ENCODE peak calls at places on chromosomes 1 and 21, in eight cellular contexts. U, D, L, M, Q, S, F and V are unnamed samples. For H3K4me1, the result is how much of the 10 kb centered on the place peaks cover.

GRCh38 chr1:230431517-230431916 is 5.4 kb upstream of the PGBD5 start:
- DNase-seq in D (no peak), U (no peak), F (no peak), L (no peak), S (no peak), Q (no peak), M (no peak), V (no peak)

GRCh38 chr1:150362721-150363425 is 1.1 kb upstream of the RPRD2 start:
- DNase-seq in Q (no peak), F (peak), U (peak), S (no peak), L (no peak), D (peak), M (no peak), V (peak)

GRCh38 chr1:187840557-187840956 is 1011.8 kb downstream of the PLA2G4A start:
- DNase-seq in L (no peak), Q (no peak), U (no peak), D (no peak), M (no peak), S (no peak), F (no peak), V (no peak)

GRCh38 chr21:44486302-44486701 is 31.0 kb downstream of the LRRC3 start:
- DNase-seq in Q (no peak), U (no peak), F (no peak), S (no peak), D (no peak), L (no peak), M (no peak), V (no peak)

GRCh38 chr1:91764471-91765115 is 121.4 kb downstream of the TGFBR3 start:
- DNase-seq in F (no peak), S (no peak), D (no peak), Q (no peak), M (no peak), L (no peak), U (peak), V (no peak)

GRCh38 chr1:208513799-208514198 is 269.6 kb upstream of the PLXNA2 start:
- DNase-seq in D (no peak), M (no peak), L (no peak), U (no peak), Q (no peak), S (no peak), F (no peak), V (no peak)

GRCh38 chr1:54488065-54488750 is 59.8 kb upstream of the ACOT11 start:
- DNase-seq in Q (peak), L (peak), D (peak), S (peak), F (peak), U (peak), M (peak), V (peak)

GRCh38 chr1:218809625-218810024 is 364.1 kb upstream of the LYPLAL1 start:
- DNase-seq in D (no peak), L (no peak), M (no peak), U (no peak), S (no peak), F (no peak), Q (no peak), V (no peak)

GRCh38 chr1:226945106-226945857 is 5.2 kb downstream of the COQ8A start:
- DNase-seq in L (peak), U (no peak), D (no peak), M (peak), S (peak), Q (no peak), F (no peak), V (no peak)

GRCh38 chr1:147580200-147580557 is 38.9 kb downstream of the BCL9 start:
- DNase-seq in D (no peak), M (no peak), F (no peak), L (no peak), Q (no peak), S (no peak), U (no peak), V (no peak)

GRCh38 chr1:43947061-43947889 is 525 bp downstream of the IPO13 start:
- DNase-seq in F (peak), L (no peak), S (no peak), U (no peak), Q (peak), D (no peak), M (no peak), V (peak)

GRCh38 chr1:210235363-210236053 is 2.9 kb downstream of the SERTAD4 start:
- DNase-seq in M (no peak), U (no peak), D (no peak), F (no peak), L (no peak), S (no peak), Q (no peak), V (no peak)

DNA sequence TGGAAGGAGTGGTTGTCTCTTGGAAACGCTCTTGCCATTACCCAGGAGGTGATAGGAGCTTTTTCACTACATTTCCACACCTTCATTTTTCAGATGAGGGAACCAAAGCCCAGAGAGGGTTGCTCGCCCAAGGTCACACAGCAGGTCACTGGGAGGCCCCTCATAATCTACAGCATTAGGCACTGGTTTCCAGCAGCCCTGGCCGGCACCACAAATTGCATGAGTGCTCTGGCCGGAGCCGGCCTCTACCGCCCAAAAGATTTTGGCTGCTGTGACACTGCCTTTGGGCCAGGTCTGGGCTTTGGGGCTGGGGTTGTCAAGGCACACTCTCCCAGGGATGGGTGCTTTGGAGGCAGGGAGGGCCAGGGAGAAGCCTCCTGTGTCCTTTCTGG is 15.4 kb downstream of the DHRS3 start:
- DNase-seq in F (no peak), M (no peak), Q (no peak), U (no peak), D (no peak), S (no peak), L (no peak), V (peak)
- H3K4me1 ChIP-seq in F (under half), M (half or more), Q (half or more), U (under half), D (under half), S (under half), L (half or more), V (under half)

GRCh38 chr1:177964336-177964735 is 5.5 kb downstream of the SEC16B start:
- DNase-seq in L (no peak), U (no peak), D (no peak), F (no peak), S (no peak), Q (no peak), M (no peak), V (no peak)

GRCh38 chr1:177973585-177973984 is 3.7 kb upstream of the SEC16B start:
- DNase-seq in M (no peak), D (no peak), F (no peak), L (no peak), S (no peak), Q (no peak), U (no peak), V (no peak)

GRCh38 chr1:177966199-177966598 is 3.7 kb downstream of the SEC16B start:
- DNase-seq in S (no peak), L (no peak), M (no peak), F (no peak), D (no peak), Q (no peak), U (no peak), V (no peak)

GRCh38 chr1:177969109-177969508 is 749 bp downstream of the SEC16B start:
- DNase-seq in S (no peak), M (peak), D (no peak), Q (no peak), F (no peak), L (peak), U (no peak), V (no peak)

DNA sequence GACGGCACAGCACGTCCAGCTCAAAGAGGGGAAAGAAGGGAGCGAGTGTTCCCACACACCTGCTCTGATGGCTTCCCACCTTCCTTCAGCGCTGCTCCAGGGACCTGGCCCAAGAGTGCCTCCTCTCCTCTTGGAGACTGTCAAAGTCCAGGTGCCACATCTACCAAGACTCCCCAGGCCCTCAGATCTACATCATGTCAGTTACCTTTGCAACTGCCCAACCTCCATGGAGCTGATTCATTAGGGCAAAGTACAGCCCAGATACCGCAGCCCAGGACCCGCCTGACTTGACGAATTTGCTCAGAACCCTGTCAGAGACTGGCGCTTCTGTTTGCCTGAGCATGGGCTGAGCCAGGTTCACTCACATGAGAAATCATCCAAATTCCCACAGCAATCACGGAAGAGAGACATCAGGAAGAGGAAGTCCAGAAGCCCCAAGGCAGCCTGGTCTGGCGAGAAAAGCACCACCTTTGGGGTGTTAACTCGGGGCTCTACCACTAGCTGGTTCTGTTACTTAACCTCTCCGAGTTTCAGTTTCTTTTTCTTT is at the start of gene SEC16B:
- DNase-seq in D (no peak), L (peak), Q (no peak), S (peak), F (no peak), M (peak), U (no peak), V (no peak)
- TF ChIP-seq POLR2A in D (no peak), L (no peak), Q (no peak), S (no peak), F (no peak), M (peak), U (no peak), V (no peak)

DNA sequence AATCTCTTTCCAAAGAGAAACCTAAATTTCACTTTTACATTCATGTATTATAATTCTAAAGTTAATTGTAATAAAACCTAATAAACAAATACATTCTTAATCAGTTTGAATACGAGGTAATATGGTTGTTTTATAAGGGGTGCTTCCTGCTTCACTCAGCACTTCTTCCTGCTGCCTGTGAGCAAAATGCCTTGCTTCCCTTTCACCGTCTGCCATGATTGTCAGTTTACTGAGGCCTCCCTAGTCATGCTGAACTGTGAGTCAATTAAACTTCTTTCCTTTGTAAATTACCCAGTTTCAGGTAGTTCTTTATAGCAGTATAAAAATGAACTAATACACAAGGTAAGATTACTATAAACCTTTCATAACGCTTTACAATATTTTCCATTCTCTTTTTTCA is 491.1 kb upstream of the LRRC7 start:
- DNase-seq in L (no peak), D (no peak), S (no peak), U (no peak), M (no peak), Q (no peak), F (no peak), V (no peak)
- H3K27ac ChIP-seq in L (no peak), D (no peak), S (no peak), U (no peak), M (no peak), Q (no peak), F (no peak), V (no peak)

GRCh38 chr1:109826446-109826845 is 62.7 kb upstream of the EPS8L3 start:
- DNase-seq in L (no peak), Q (no peak), D (no peak), U (no peak), M (no peak), F (no peak), S (no peak), V (no peak)

GRCh38 chr1:109826930-109827349 is 63.2 kb upstream of the EPS8L3 start:
- DNase-seq in U (no peak), S (no peak), F (no peak), D (peak), Q (peak), M (no peak), L (no peak), V (peak)

GRCh38 chr1:109824349-109825115 is 60.8 kb upstream of the EPS8L3 start:
- DNase-seq in M (no peak), U (no peak), F (no peak), S (no peak), Q (no peak), D (no peak), L (no peak), V (no peak)

GRCh38 chr1:109827466-109827865 is 63.7 kb upstream of the EPS8L3 start:
- DNase-seq in Q (no peak), M (no peak), D (no peak), U (no peak), L (no peak), S (no peak), F (no peak), V (no peak)

DNA sequence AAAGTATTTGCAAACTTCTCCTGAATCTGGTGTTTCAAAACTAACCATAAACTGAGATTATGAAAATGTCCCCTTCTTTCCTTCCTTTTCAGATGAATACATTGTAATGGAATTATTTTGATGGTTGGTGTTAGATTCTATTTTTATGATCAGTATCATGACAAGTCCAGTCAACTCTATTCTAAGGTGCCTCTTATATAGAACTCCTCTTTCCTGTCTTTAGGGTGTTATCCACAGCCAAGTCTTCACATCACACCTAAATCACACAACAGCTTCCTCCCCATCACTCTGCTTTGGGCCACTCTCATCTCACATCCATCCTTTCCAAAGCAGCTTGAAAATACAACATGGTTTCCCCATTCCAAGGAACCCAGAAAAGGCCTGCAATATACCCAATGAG is 62.1 kb upstream of the EPS8L3 start:
- DNase-seq in M (no peak), Q (no peak), D (no peak), F (no peak), U (no peak), S (no peak), L (no peak), V (no peak)
- H3K4me1 ChIP-seq in M (under half), Q (half or more), D (under half), F (under half), U (under half), S (under half), L (under half), V (under half)